ENCODE peak calls at places on chromosomes 1 and 21, in nine cellular contexts. One of them, this sample, is unnamed.

GRCh38 chr1:60988827-60989363 is 93.5 kb upstream of the NFIA start:
- DNase-seq in upper lobe of right lung: no peak
- DNase-seq in right cardiac atrium: no peak
- DNase-seq in A549: no peak
- DNase-seq in A673: no peak
- DNase-seq in CD4-positive, alpha-beta memory T cell: no peak
- DNase-seq in cardiac muscle cell: peak; percentile 23
- DNase-seq in kidney: no peak
- DNase-seq in thoracic aorta: no peak
- DNase-seq in this sample: no peak

GRCh38 chr1:17538428-17539130 is 919 bp upstream of the ARHGEF10L start:
- DNase-seq in thoracic aorta: peak; percentile 49
- DNase-seq in kidney: peak; percentile 51
- DNase-seq in right cardiac atrium: peak; percentile 39
- DNase-seq in cardiac muscle cell: peak; percentile 89
- DNase-seq in A549: no peak
- DNase-seq in A673: peak; percentile 41
- DNase-seq in upper lobe of right lung: no peak
- DNase-seq in CD4-positive, alpha-beta memory T cell: no peak
- DNase-seq in this sample: peak; percentile 79

GRCh38 chr1:3393024-3393986 is 61.2 kb upstream of the ARHGEF16 start:
- DNase-seq in thoracic aorta: no peak
- DNase-seq in kidney: no peak
- DNase-seq in cardiac muscle cell: peak; percentile 87
- DNase-seq in A549: no peak
- DNase-seq in right cardiac atrium: peak; percentile 71
- DNase-seq in A673: no peak
- DNase-seq in upper lobe of right lung: no peak
- DNase-seq in CD4-positive, alpha-beta memory T cell: no peak
- DNase-seq in this sample: no peak

GRCh38 chr1:47725000-47725731 is 272.0 kb downstream of the TRABD2B start:
- DNase-seq in upper lobe of right lung: no peak
- DNase-seq in CD4-positive, alpha-beta memory T cell: no peak
- DNase-seq in right cardiac atrium: peak; percentile 34
- DNase-seq in kidney: no peak
- DNase-seq in A549: peak; percentile 31
- DNase-seq in thoracic aorta: no peak
- DNase-seq in A673: no peak
- DNase-seq in cardiac muscle cell: peak; percentile 71
- DNase-seq in this sample: no peak

GRCh38 chr1:39576016-39576657 is 453 bp downstream of the PABPC4 start:
- DNase-seq in cardiac muscle cell: peak; percentile 58
- DNase-seq in right cardiac atrium: peak; percentile 23
- DNase-seq in A673: peak; percentile 34
- DNase-seq in CD4-positive, alpha-beta memory T cell: peak; percentile 40
- DNase-seq in kidney: peak; percentile 80
- DNase-seq in A549: no peak
- DNase-seq in thoracic aorta: no peak
- DNase-seq in upper lobe of right lung: peak; percentile 73
- DNase-seq in this sample: no peak

GRCh38 chr1:91912267-91912666 is 26.3 kb upstream of the TGFBR3 start:
- DNase-seq in A549: no peak
- DNase-seq in CD4-positive, alpha-beta memory T cell: no peak
- DNase-seq in kidney: no peak
- DNase-seq in right cardiac atrium: no peak
- DNase-seq in upper lobe of right lung: no peak
- DNase-seq in A673: no peak
- DNase-seq in cardiac muscle cell: no peak
- DNase-seq in thoracic aorta: no peak
- DNase-seq in this sample: no peak

GRCh38 chr1:180901221-180901990 is 11.3 kb upstream of the KIAA1614 start:
- DNase-seq in cardiac muscle cell: no peak
- DNase-seq in A673: peak; percentile 45
- DNase-seq in A549: no peak
- DNase-seq in CD4-positive, alpha-beta memory T cell: no peak
- DNase-seq in right cardiac atrium: no peak
- DNase-seq in kidney: no peak
- DNase-seq in upper lobe of right lung: no peak
- DNase-seq in thoracic aorta: no peak
- DNase-seq in this sample: no peak

GRCh38 chr1:205961970-205962820 is 18.9 kb upstream of the SLC26A9 start:
- DNase-seq in right cardiac atrium: peak; percentile 30
- DNase-seq in A673: peak; percentile 30
- DNase-seq in cardiac muscle cell: peak; percentile 48
- DNase-seq in upper lobe of right lung: peak; percentile 88
- DNase-seq in CD4-positive, alpha-beta memory T cell: no peak
- DNase-seq in kidney: peak; percentile 65
- DNase-seq in A549: no peak
- DNase-seq in thoracic aorta: no peak
- DNase-seq in this sample: no peak

GRCh38 chr1:183081402-183082110 is 58.3 kb downstream of the LAMC1 start:
- DNase-seq in thoracic aorta: no peak
- DNase-seq in A549: no peak
- DNase-seq in kidney: no peak
- DNase-seq in A673: no peak
- DNase-seq in right cardiac atrium: no peak
- DNase-seq in upper lobe of right lung: no peak
- DNase-seq in cardiac muscle cell: no peak
- DNase-seq in CD4-positive, alpha-beta memory T cell: no peak
- DNase-seq in this sample: no peak

GRCh38 chr1:198649598-198650338 is 10.9 kb downstream of the PTPRC start:
- DNase-seq in CD4-positive, alpha-beta memory T cell: no peak
- DNase-seq in cardiac muscle cell: no peak
- DNase-seq in A673: no peak
- DNase-seq in kidney: no peak
- DNase-seq in upper lobe of right lung: no peak
- DNase-seq in thoracic aorta: no peak
- DNase-seq in right cardiac atrium: no peak
- DNase-seq in A549: no peak
- DNase-seq in this sample: no peak

GRCh38 chr1:9901148-9902059 is 8.7 kb downstream of the CTNNBIP1 start:
- DNase-seq in A673: no peak
- DNase-seq in kidney: peak; percentile 48
- DNase-seq in A549: no peak
- DNase-seq in CD4-positive, alpha-beta memory T cell: no peak
- DNase-seq in thoracic aorta: no peak
- DNase-seq in cardiac muscle cell: peak; percentile 24
- DNase-seq in upper lobe of right lung: peak; percentile 89
- DNase-seq in right cardiac atrium: peak; percentile 34
- DNase-seq in this sample: no peak

GRCh38 chr1:51768971-51769601 is 109.4 kb downstream of the NRDC start:
- DNase-seq in A549: peak; percentile 32
- DNase-seq in CD4-positive, alpha-beta memory T cell: peak; percentile 37
- DNase-seq in A673: peak; percentile 76
- DNase-seq in upper lobe of right lung: no peak
- DNase-seq in thoracic aorta: no peak
- DNase-seq in kidney: no peak
- DNase-seq in right cardiac atrium: no peak
- DNase-seq in cardiac muscle cell: peak; percentile 73
- DNase-seq in this sample: no peak

GRCh38 chr1:178134061-178134460 is 40.2 kb downstream of the RASAL2 start:
- DNase-seq in CD4-positive, alpha-beta memory T cell: no peak
- DNase-seq in kidney: no peak
- DNase-seq in A549: no peak
- DNase-seq in right cardiac atrium: no peak
- DNase-seq in thoracic aorta: no peak
- DNase-seq in A673: peak; percentile 53
- DNase-seq in upper lobe of right lung: no peak
- DNase-seq in cardiac muscle cell: no peak
- DNase-seq in this sample: no peak

GRCh38 chr1:27604579-27605299 is 795 bp upstream of the AHDC1 start:
- DNase-seq in right cardiac atrium: no peak
- DNase-seq in kidney: no peak
- DNase-seq in CD4-positive, alpha-beta memory T cell: no peak
- DNase-seq in thoracic aorta: no peak
- DNase-seq in cardiac muscle cell: peak; percentile 29
- DNase-seq in A549: no peak
- DNase-seq in upper lobe of right lung: no peak
- DNase-seq in A673: no peak
- DNase-seq in this sample: no peak
- H3K4me1 ChIP-seq in right cardiac atrium: peaks cover 11% of the 10 kb centered on the region
- H3K4me1 ChIP-seq in kidney: peaks cover 8% of the 10 kb centered on the region
- H3K4me1 ChIP-seq in CD4-positive, alpha-beta memory T cell: peaks cover 56% of the 10 kb centered on the region
- H3K4me1 ChIP-seq in thoracic aorta: peaks cover 19% of the 10 kb centered on the region
- H3K4me1 ChIP-seq in cardiac muscle cell: peaks cover 28% of the 10 kb centered on the region
- H3K4me1 ChIP-seq in A549: peaks cover 39% of the 10 kb centered on the region
- H3K4me1 ChIP-seq in upper lobe of right lung: peaks cover 34% of the 10 kb centered on the region
- H3K4me1 ChIP-seq in A673: peaks cover 42% of the 10 kb centered on the region
- H3K4me1 ChIP-seq in this sample: peaks cover 15% of the 10 kb centered on the region

GRCh38 chr1:42690477-42691156 is 8.4 kb downstream of the YBX1 start:
- DNase-seq in kidney: no peak
- DNase-seq in upper lobe of right lung: no peak
- DNase-seq in thoracic aorta: no peak
- DNase-seq in A673: no peak
- DNase-seq in cardiac muscle cell: no peak
- DNase-seq in right cardiac atrium: no peak
- DNase-seq in CD4-positive, alpha-beta memory T cell: no peak
- DNase-seq in A549: no peak
- DNase-seq in this sample: no peak

GRCh38 chr1:42692461-42692860 is 10.2 kb downstream of the YBX1 start:
- DNase-seq in upper lobe of right lung: no peak
- DNase-seq in thoracic aorta: no peak
- DNase-seq in cardiac muscle cell: no peak
- DNase-seq in A549: no peak
- DNase-seq in A673: no peak
- DNase-seq in kidney: no peak
- DNase-seq in right cardiac atrium: no peak
- DNase-seq in CD4-positive, alpha-beta memory T cell: no peak
- DNase-seq in this sample: no peak

GRCh38 chr1:42692941-42693340 is 10.7 kb downstream of the YBX1 start:
- DNase-seq in upper lobe of right lung: no peak
- DNase-seq in A673: no peak
- DNase-seq in CD4-positive, alpha-beta memory T cell: no peak
- DNase-seq in A549: no peak
- DNase-seq in cardiac muscle cell: no peak
- DNase-seq in right cardiac atrium: no peak
- DNase-seq in kidney: no peak
- DNase-seq in thoracic aorta: no peak
- DNase-seq in this sample: no peak

GRCh38 chr1:42689912-42690311 is 7.7 kb downstream of the YBX1 start:
- DNase-seq in A549: no peak
- DNase-seq in A673: no peak
- DNase-seq in cardiac muscle cell: no peak
- DNase-seq in kidney: no peak
- DNase-seq in thoracic aorta: no peak
- DNase-seq in right cardiac atrium: no peak
- DNase-seq in CD4-positive, alpha-beta memory T cell: no peak
- DNase-seq in upper lobe of right lung: no peak
- DNase-seq in this sample: no peak

DNA sequence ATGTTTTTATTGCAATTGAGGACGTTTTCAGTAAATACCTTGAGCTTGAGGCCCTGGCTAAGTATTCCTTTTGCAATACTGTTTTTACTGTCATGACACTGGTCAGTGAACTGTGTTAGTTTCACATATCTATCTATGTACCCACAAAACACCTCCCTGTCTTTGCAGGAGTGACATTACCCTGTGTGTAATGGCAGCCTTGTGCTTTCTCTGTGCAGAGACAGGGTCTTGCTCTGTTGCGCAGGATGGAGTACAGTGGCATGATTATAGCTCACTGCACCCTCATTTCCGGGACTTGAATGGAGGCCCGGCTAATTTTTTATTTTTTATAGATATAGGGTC is 8.9 kb downstream of the YBX1 start:
- DNase-seq in A549: no peak
- DNase-seq in CD4-positive, alpha-beta memory T cell: no peak
- DNase-seq in thoracic aorta: no peak
- DNase-seq in cardiac muscle cell: no peak
- DNase-seq in kidney: no peak
- DNase-seq in right cardiac atrium: no peak
- DNase-seq in A673: no peak
- DNase-seq in upper lobe of right lung: no peak
- DNase-seq in this sample: no peak
- H3K4me1 ChIP-seq in A549: peaks cover 66% of the 10 kb centered on the region
- H3K4me1 ChIP-seq in CD4-positive, alpha-beta memory T cell: peaks cover 77% of the 10 kb centered on the region
- H3K4me1 ChIP-seq in thoracic aorta: peaks cover 27% of the 10 kb centered on the region
- H3K4me1 ChIP-seq in cardiac muscle cell: peaks cover 26% of the 10 kb centered on the region
- H3K4me1 ChIP-seq in kidney: peaks cover 42% of the 10 kb centered on the region
- H3K4me1 ChIP-seq in right cardiac atrium: peaks cover 8% of the 10 kb centered on the region
- H3K4me1 ChIP-seq in A673: peaks cover 16% of the 10 kb centered on the region
- H3K4me1 ChIP-seq in upper lobe of right lung: peaks cover 60% of the 10 kb centered on the region
- H3K4me1 ChIP-seq in this sample: no peaks in the 10 kb centered on the region

DNA sequence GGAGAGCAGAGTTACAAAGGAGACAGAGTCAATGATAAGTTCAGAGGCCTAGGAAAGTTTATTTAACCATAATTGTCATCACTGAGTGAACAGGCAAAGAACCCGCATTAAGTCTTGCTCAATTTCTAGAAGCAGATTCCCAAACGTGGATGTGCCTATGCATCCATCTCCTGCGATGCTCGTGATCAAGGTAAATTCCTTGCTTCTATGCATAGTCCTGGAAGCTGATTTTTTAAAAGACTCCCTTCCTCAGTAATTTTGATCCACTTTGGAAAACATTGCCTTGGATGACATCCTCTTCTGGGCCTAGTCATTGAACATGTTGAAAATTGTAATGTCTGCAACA is 116.4 kb downstream of the TNFSF18 start:
- DNase-seq in right cardiac atrium: no peak
- DNase-seq in A673: no peak
- DNase-seq in upper lobe of right lung: no peak
- DNase-seq in CD4-positive, alpha-beta memory T cell: no peak
- DNase-seq in kidney: no peak
- DNase-seq in thoracic aorta: no peak
- DNase-seq in A549: no peak
- DNase-seq in cardiac muscle cell: no peak
- DNase-seq in this sample: no peak
- H3K4me1 ChIP-seq in right cardiac atrium: no peaks in the 10 kb centered on the region
- H3K4me1 ChIP-seq in A673: peaks cover 34% of the 10 kb centered on the region
- H3K4me1 ChIP-seq in upper lobe of right lung: peaks cover 12% of the 10 kb centered on the region
- H3K4me1 ChIP-seq in CD4-positive, alpha-beta memory T cell: peaks cover 16% of the 10 kb centered on the region
- H3K4me1 ChIP-seq in kidney: peaks cover 5% of the 10 kb centered on the region
- H3K4me1 ChIP-seq in thoracic aorta: peaks cover 6% of the 10 kb centered on the region
- H3K4me1 ChIP-seq in A549: peaks cover 25% of the 10 kb centered on the region
- H3K4me1 ChIP-seq in cardiac muscle cell: no peaks in the 10 kb centered on the region
- H3K4me1 ChIP-seq in this sample: no peaks in the 10 kb centered on the region

DNA sequence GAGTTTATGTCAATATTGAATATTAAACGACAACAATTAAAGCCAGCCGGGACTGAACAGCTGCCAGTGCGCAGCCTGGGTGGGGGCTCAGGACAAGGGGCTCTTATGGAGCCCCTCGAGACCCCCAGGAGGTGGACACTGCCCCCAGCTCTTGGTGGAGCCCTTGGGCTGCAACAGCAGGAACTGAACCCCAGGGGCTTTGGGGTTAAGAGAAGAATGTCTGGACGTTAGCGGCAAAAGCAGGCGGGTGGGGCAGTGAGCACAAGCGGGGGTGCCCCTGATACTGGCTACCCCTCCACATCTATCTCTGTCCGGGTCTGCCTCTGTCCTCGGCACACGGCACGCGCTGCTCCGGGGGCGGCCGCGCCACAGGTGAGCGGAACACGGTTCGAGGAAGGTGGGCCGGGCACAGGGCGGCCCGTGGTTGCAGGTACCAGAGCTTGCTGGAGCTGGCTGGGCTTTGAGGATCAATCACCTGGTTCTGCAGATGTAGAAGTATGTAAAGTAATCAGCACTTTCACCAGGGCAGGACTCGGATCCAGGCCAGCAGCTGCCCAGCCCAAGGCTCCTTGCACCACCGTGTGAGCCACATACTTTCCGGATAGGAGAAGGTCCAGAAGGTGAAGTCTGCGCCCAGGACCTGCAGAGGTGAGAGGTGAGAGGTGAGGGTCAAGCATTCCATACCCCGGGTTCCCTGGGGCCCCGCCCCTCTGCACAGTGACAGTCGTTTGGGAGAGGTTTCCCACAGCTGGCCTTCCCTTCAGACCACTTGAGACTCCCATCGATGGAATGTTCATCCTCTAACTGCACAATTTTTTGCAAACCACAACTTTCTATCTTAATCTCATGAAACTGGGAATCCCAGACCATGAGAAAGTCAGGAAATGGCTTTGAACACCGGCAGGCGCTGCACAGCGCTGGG is 12.4 kb upstream of the POFUT2 start:
- DNase-seq in cardiac muscle cell: no peak
- DNase-seq in A549: no peak
- DNase-seq in thoracic aorta: no peak
- DNase-seq in CD4-positive, alpha-beta memory T cell: no peak
- DNase-seq in A673: no peak
- DNase-seq in right cardiac atrium: no peak
- DNase-seq in kidney: peak; percentile 55
- DNase-seq in upper lobe of right lung: peak; percentile 57
- DNase-seq in this sample: no peak
- H3K4me1 ChIP-seq in cardiac muscle cell: peaks cover 14% of the 10 kb centered on the region
- H3K4me1 ChIP-seq in A549: no peaks in the 10 kb centered on the region
- H3K4me1 ChIP-seq in thoracic aorta: peaks cover 7% of the 10 kb centered on the region
- H3K4me1 ChIP-seq in CD4-positive, alpha-beta memory T cell: peaks cover 37% of the 10 kb centered on the region
- H3K4me1 ChIP-seq in A673: no peaks in the 10 kb centered on the region
- H3K4me1 ChIP-seq in right cardiac atrium: peaks cover 16% of the 10 kb centered on the region
- H3K4me1 ChIP-seq in kidney: peaks cover 4% of the 10 kb centered on the region
- H3K4me1 ChIP-seq in upper lobe of right lung: peaks cover 38% of the 10 kb centered on the region
- H3K4me1 ChIP-seq in this sample: no peaks in the 10 kb centered on the region

This sample was measured in breast epithelium.